ENCODE peak calls at places on chromosomes 16 and 17, in four cellular contexts. M is AG10803, L is NCI-H2081, S is NCI-H774. V is an unnamed sample.
A peak's percentile ranks its signal among the peaks of the same experiment; 100 is the strongest.

GRCh38 chr16:54459509-54460235 is 173.1 kb upstream of the IRX3 start:
- DNase-seq in M (peak; percentile 98), L (no peak), S (no peak), V (no peak)

GRCh38 chr16:89051521-89052166 is 42.0 kb upstream of the ACSF3 start:
- DNase-seq in M (no peak), L (no peak), S (no peak), V (no peak)

GRCh38 chr16:48330847-48331204 is 54.4 kb downstream of the SIAH1 start:
- DNase-seq in M (peak; percentile 11), L (no peak), S (no peak), V (peak; percentile 47)

GRCh38 chr17:7208027-7208571 is 11.5 kb downstream of the DLG4 start:
- DNase-seq in M (no peak), L (no peak), S (no peak), V (no peak)

GRCh38 chr16:964696-965395 is 5.9 kb downstream of the LMF1 start:
- DNase-seq in M (no peak), L (no peak), S (no peak), V (peak; percentile 31)

GRCh38 chr17:37826497-37827115 is 81.7 kb upstream of the HNF1B start:
- DNase-seq in M (no peak), L (no peak), S (peak; percentile 21), V (peak; percentile 9)

GRCh38 chr16:89093602-89094251 is at the start of gene ACSF3:
- DNase-seq in M (peak; percentile 52), L (peak; percentile 52), S (peak; percentile 3), V (peak; percentile 57)

GRCh38 chr17:68445671-68446070 is 11.6 kb downstream of the WIPI1 start:
- DNase-seq in M (no peak), L (no peak), S (no peak), V (no peak)

V was measured in midbrain.